ENCODE peak calls at places on chromosome 11, in five cellular contexts. One of them, this sample, is unnamed.

GRCh38 chr11:17508306-17508705 is 31.7 kb upstream of the ABCC8 start:
- DNase-seq in psoas muscle: no peak
- DNase-seq in brain microvascular endothelial cell: no peak
- DNase-seq in uterus: no peak
- DNase-seq in pancreas: no peak
- DNase-seq in this sample: no peak

GRCh38 chr11:123587044-123587443 is 67.4 kb downstream of the SCN3B start:
- DNase-seq in psoas muscle: no peak
- DNase-seq in uterus: no peak
- DNase-seq in brain microvascular endothelial cell: no peak
- DNase-seq in pancreas: no peak
- DNase-seq in this sample: no peak

GRCh38 chr11:61090521-61090920 is 11.8 kb upstream of the CD5 start:
- DNase-seq in brain microvascular endothelial cell: no peak
- DNase-seq in pancreas: no peak
- DNase-seq in psoas muscle: no peak
- DNase-seq in uterus: no peak
- DNase-seq in this sample: no peak

GRCh38 chr11:33376331-33377099 is 119.3 kb downstream of the HIPK3 start:
- DNase-seq in uterus: no peak
- DNase-seq in brain microvascular endothelial cell: no peak
- DNase-seq in pancreas: peak
- DNase-seq in psoas muscle: no peak
- DNase-seq in this sample: no peak

GRCh38 chr11:134515081-134515960 is 103.3 kb upstream of the B3GAT1 start:
- DNase-seq in uterus: peak
- DNase-seq in psoas muscle: peak
- DNase-seq in pancreas: peak
- DNase-seq in brain microvascular endothelial cell: no peak
- DNase-seq in this sample: no peak

GRCh38 chr11:33687733-33688479 is 12.7 kb downstream of the C11orf91 start:
- DNase-seq in psoas muscle: no peak
- DNase-seq in brain microvascular endothelial cell: peak
- DNase-seq in pancreas: no peak
- DNase-seq in uterus: peak
- DNase-seq in this sample: no peak

GRCh38 chr11:117717485-117718314 is 79.3 kb downstream of the DSCAML1 start:
- DNase-seq in uterus: no peak
- DNase-seq in psoas muscle: no peak
- DNase-seq in brain microvascular endothelial cell: no peak
- DNase-seq in pancreas: peak
- DNase-seq in this sample: no peak

GRCh38 chr11:16367252-16367651 is 10.9 kb upstream of the SOX6 start:
- DNase-seq in uterus: no peak
- DNase-seq in pancreas: no peak
- DNase-seq in psoas muscle: no peak
- DNase-seq in brain microvascular endothelial cell: no peak
- DNase-seq in this sample: no peak

GRCh38 chr11:77093987-77094840 is 8.4 kb upstream of the OMP start:
- DNase-seq in brain microvascular endothelial cell: no peak
- DNase-seq in pancreas: peak
- DNase-seq in psoas muscle: peak
- DNase-seq in uterus: no peak
- DNase-seq in this sample: no peak

GRCh38 chr11:69499946-69500284 is 18.5 kb downstream of the LINC01488 start:
- DNase-seq in psoas muscle: peak
- DNase-seq in brain microvascular endothelial cell: no peak
- DNase-seq in uterus: no peak
- DNase-seq in pancreas: peak
- DNase-seq in this sample: no peak

GRCh38 chr11:5007561-5007960 is 12.9 kb downstream of the OR51L1 start:
- DNase-seq in uterus: no peak
- DNase-seq in pancreas: no peak
- DNase-seq in brain microvascular endothelial cell: no peak
- DNase-seq in psoas muscle: no peak
- DNase-seq in this sample: no peak

GRCh38 chr11:70251583-70252285 is 18.8 kb upstream of the PPFIA1 start:
- DNase-seq in pancreas: no peak
- DNase-seq in uterus: no peak
- DNase-seq in psoas muscle: peak
- DNase-seq in brain microvascular endothelial cell: no peak
- DNase-seq in this sample: no peak

GRCh38 chr11:42407379-42407778 is 904.4 kb upstream of the API5 start:
- DNase-seq in psoas muscle: no peak
- DNase-seq in brain microvascular endothelial cell: peak
- DNase-seq in uterus: no peak
- DNase-seq in pancreas: no peak
- DNase-seq in this sample: no peak

GRCh38 chr11:116931206-116931953 is 94.0 kb upstream of the APOA1 start:
- DNase-seq in pancreas: no peak
- DNase-seq in uterus: peak
- DNase-seq in brain microvascular endothelial cell: no peak
- DNase-seq in psoas muscle: no peak
- DNase-seq in this sample: peak

GRCh38 chr11:87180743-87181142 is 143.0 kb downstream of the TMEM135 start:
- DNase-seq in pancreas: no peak
- DNase-seq in psoas muscle: no peak
- DNase-seq in uterus: no peak
- DNase-seq in brain microvascular endothelial cell: peak
- DNase-seq in this sample: no peak

GRCh38 chr11:69818243-69819108 is 740 bp downstream of the FGF3 start:
- DNase-seq in brain microvascular endothelial cell: no peak
- DNase-seq in psoas muscle: no peak
- DNase-seq in uterus: no peak
- DNase-seq in pancreas: no peak
- DNase-seq in this sample: no peak

GRCh38 chr11:83818349-83818748 is 532.2 kb upstream of the CCDC90B start:
- DNase-seq in brain microvascular endothelial cell: peak
- DNase-seq in uterus: no peak
- DNase-seq in pancreas: no peak
- DNase-seq in psoas muscle: no peak
- DNase-seq in this sample: no peak

GRCh38 chr11:111393585-111393984 is 14.5 kb upstream of the POU2AF1 start:
- DNase-seq in pancreas: no peak
- DNase-seq in brain microvascular endothelial cell: no peak
- DNase-seq in uterus: no peak
- DNase-seq in psoas muscle: no peak
- DNase-seq in this sample: no peak

GRCh38 chr11:12242926-12243325 is 132.5 kb downstream of the MICAL2 start:
- DNase-seq in uterus: no peak
- DNase-seq in psoas muscle: no peak
- DNase-seq in brain microvascular endothelial cell: no peak
- DNase-seq in pancreas: no peak
- DNase-seq in this sample: no peak

GRCh38 chr11:73271936-73272679 is at the start of gene P2RY6:
- DNase-seq in pancreas: no peak
- DNase-seq in psoas muscle: no peak
- DNase-seq in brain microvascular endothelial cell: no peak
- DNase-seq in uterus: peak
- DNase-seq in this sample: no peak

GRCh38 chr11:125515102-125515439 is 19.0 kb upstream of the FEZ1 start:
- DNase-seq in pancreas: no peak
- DNase-seq in uterus: no peak
- DNase-seq in brain microvascular endothelial cell: no peak
- DNase-seq in psoas muscle: no peak
- DNase-seq in this sample: no peak

GRCh38 chr11:103086461-103086860 is 5.5 kb downstream of the DCUN1D5 start:
- DNase-seq in brain microvascular endothelial cell: peak
- DNase-seq in pancreas: no peak
- DNase-seq in psoas muscle: no peak
- DNase-seq in uterus: no peak
- DNase-seq in this sample: no peak

GRCh38 chr11:27703453-27703852 is 3.2 kb upstream of the BDNF start:
- DNase-seq in brain microvascular endothelial cell: peak
- DNase-seq in psoas muscle: no peak
- DNase-seq in pancreas: no peak
- DNase-seq in uterus: no peak
- DNase-seq in this sample: no peak

GRCh38 chr11:32830796-32831195 is 1.1 kb downstream of the PRRG4 start:
- DNase-seq in brain microvascular endothelial cell: no peak
- DNase-seq in psoas muscle: no peak
- DNase-seq in pancreas: no peak
- DNase-seq in uterus: no peak
- DNase-seq in this sample: no peak

GRCh38 chr11:84740050-84740449 is 887.1 kb downstream of the DLG2 start:
- DNase-seq in brain microvascular endothelial cell: no peak
- DNase-seq in uterus: no peak
- DNase-seq in psoas muscle: no peak
- DNase-seq in pancreas: no peak
- DNase-seq in this sample: no peak

GRCh38 chr11:12017243-12017678 is 8.8 kb upstream of the DKK3 start:
- DNase-seq in uterus: no peak
- DNase-seq in brain microvascular endothelial cell: peak
- DNase-seq in psoas muscle: no peak
- DNase-seq in pancreas: no peak
- DNase-seq in this sample: no peak

GRCh38 chr11:128903248-128904041 is 12.3 kb downstream of the KCNJ5 start:
- DNase-seq in pancreas: no peak
- DNase-seq in uterus: no peak
- DNase-seq in brain microvascular endothelial cell: no peak
- DNase-seq in psoas muscle: no peak
- DNase-seq in this sample: no peak

GRCh38 chr11:62976109-62976508 is 8.7 kb downstream of the SLC22A6 start:
- DNase-seq in brain microvascular endothelial cell: no peak
- DNase-seq in pancreas: no peak
- DNase-seq in uterus: no peak
- DNase-seq in psoas muscle: no peak
- DNase-seq in this sample: no peak

GRCh38 chr11:115530752-115531151 is 26.5 kb upstream of the CADM1 start:
- DNase-seq in uterus: no peak
- DNase-seq in brain microvascular endothelial cell: no peak
- DNase-seq in pancreas: no peak
- DNase-seq in psoas muscle: no peak
- DNase-seq in this sample: no peak

GRCh38 chr11:64838600-64839334 is 5.7 kb downstream of the CDC42BPG start:
- DNase-seq in uterus: no peak
- DNase-seq in psoas muscle: no peak
- DNase-seq in pancreas: peak
- DNase-seq in brain microvascular endothelial cell: no peak
- DNase-seq in this sample: no peak
- H3K4me3 ChIP-seq in uterus: no peak
- H3K4me3 ChIP-seq in psoas muscle: no peak
- H3K4me3 ChIP-seq in pancreas: no peak
- H3K4me3 ChIP-seq in brain microvascular endothelial cell: no peak
- H3K4me3 ChIP-seq in this sample: no peak

GRCh38 chr11:78190871-78191538 is 2.3 kb downstream of the USP35 start:
- DNase-seq in brain microvascular endothelial cell: no peak
- DNase-seq in uterus: no peak
- DNase-seq in pancreas: peak
- DNase-seq in psoas muscle: no peak
- DNase-seq in this sample: no peak

GRCh38 chr11:78188012-78188808 is at the start of gene KCTD21:
- DNase-seq in pancreas: peak
- DNase-seq in uterus: peak
- DNase-seq in brain microvascular endothelial cell: peak
- DNase-seq in psoas muscle: peak
- DNase-seq in this sample: peak

GRCh38 chr11:78190374-78190773 is 1.7 kb downstream of the USP35 start:
- DNase-seq in uterus: no peak
- DNase-seq in pancreas: no peak
- DNase-seq in psoas muscle: no peak
- DNase-seq in brain microvascular endothelial cell: no peak
- DNase-seq in this sample: no peak

GRCh38 chr11:78188809-78189724 is at the start of gene USP35:
- DNase-seq in brain microvascular endothelial cell: no peak
- DNase-seq in uterus: no peak
- DNase-seq in psoas muscle: no peak
- DNase-seq in pancreas: peak
- DNase-seq in this sample: no peak

DNA sequence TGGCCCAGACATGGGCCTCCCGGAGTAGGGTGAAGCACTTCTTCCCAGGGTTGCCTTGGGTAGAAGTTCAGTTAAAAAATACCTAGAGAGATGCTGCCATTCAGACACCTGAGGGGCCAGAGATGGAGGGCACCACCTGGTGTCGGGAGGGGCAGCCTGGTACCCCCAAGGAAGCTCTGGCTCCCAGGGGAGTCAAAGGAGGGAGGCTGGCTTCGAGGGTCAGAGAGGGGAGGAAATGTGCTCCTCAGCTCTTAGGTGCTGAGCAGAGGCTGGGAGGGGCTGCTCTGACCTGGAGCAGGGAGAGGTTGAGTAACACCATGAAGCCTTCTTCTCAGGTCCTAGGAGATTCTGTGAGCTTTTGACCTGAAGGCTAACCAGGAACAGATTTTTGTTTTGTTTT is 1.1 kb downstream of the USP35 start:
- DNase-seq in brain microvascular endothelial cell: no peak
- DNase-seq in pancreas: no peak
- DNase-seq in psoas muscle: no peak
- DNase-seq in uterus: no peak
- DNase-seq in this sample: no peak
- H3K4me3 ChIP-seq in brain microvascular endothelial cell: peak
- H3K4me3 ChIP-seq in pancreas: peak
- H3K4me3 ChIP-seq in psoas muscle: peak
- H3K4me3 ChIP-seq in uterus: peak
- H3K4me3 ChIP-seq in this sample: peak

DNA sequence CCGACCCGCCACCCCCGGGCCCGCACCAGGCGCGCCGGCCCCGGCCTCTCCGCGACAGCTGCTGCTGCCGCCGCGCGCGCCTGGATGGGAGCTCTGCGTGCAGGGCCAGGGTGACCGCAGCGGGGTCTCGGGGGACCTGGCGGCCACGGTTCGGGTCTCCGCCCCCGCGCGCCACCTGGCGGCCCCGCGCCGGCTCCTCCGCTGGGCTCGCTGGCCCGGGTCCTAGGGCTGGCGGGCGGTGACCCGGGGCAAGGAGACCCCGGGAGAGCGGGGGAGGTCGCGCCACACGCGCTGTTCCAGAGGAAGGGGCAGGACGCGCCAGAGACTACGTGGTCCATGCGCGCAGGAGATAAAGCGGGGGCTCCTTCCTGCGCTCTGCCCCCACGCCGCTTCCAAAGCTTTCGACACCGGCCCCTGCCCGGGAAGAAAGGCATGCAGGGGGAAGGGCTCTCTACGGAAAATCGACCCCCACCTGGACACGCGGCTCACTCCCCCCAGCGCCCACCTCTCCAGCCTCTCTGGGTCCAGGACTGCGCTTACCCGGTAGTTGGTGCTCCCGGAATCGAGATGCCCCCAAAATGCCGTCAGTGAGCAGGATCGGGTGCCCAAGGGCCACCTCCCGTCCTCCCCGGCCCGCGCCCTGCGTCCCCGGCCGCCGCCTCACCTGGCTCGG is 480 bp downstream of the SHANK2 start:
- DNase-seq in uterus: no peak
- DNase-seq in psoas muscle: no peak
- DNase-seq in pancreas: peak
- DNase-seq in brain microvascular endothelial cell: no peak
- DNase-seq in this sample: no peak
- H3K4me3 ChIP-seq in uterus: peak
- H3K4me3 ChIP-seq in psoas muscle: peak
- H3K4me3 ChIP-seq in pancreas: peak
- H3K4me3 ChIP-seq in brain microvascular endothelial cell: peak
- H3K4me3 ChIP-seq in this sample: no peak

DNA sequence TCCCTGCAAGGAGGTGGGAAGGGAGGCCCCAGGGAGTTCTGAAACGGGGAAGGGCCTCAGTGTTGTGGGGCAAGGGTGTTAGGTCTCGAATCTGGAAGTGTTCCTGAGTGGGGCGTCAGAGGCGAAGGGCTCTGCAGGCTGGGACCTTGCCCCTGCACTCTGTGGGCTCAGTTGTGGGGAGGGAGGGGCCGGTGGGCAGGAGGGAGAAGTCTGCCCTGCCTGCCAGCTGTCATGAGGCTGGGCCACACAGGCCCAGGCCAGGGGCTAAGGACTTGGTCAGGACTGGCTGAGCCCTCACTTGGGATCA is at the start of gene CRACR2B:
- DNase-seq in brain microvascular endothelial cell: no peak
- DNase-seq in psoas muscle: no peak
- DNase-seq in uterus: no peak
- DNase-seq in pancreas: no peak
- DNase-seq in this sample: no peak
- H3K4me3 ChIP-seq in brain microvascular endothelial cell: no peak
- H3K4me3 ChIP-seq in psoas muscle: peak
- H3K4me3 ChIP-seq in uterus: peak
- H3K4me3 ChIP-seq in pancreas: peak
- H3K4me3 ChIP-seq in this sample: peak

This sample was measured in right atrium auricular region.